ENCODE peak calls at places on chromosomes 4 and X, in seven cellular contexts. E is GM04504, R is AG09309, X is sciatic nerve, O is GM13977, B is IMR-90, Y is bronchial epithelial cell. Q is an unnamed sample.

GRCh38 chrX:17527135-17527701 is 152.2 kb downstream of the NHS start:
- DNase-seq in O (no peak), E (no peak), R (no peak), X (no peak), B (peak; percentile 35), Y (no peak), Q (no peak)

GRCh38 chr4:138275216-138275615 is 33.1 kb upstream of the SLC7A11 start:
- DNase-seq in R (no peak), Y (peak; percentile 53), E (no peak), X (no peak), O (no peak), B (no peak), Q (no peak)

GRCh38 chr4:6464842-6465588 is 7.4 kb downstream of the PPP2R2C start:
- DNase-seq in Y (no peak), O (no peak), E (no peak), B (no peak), X (peak; percentile 36), R (no peak), Q (no peak)

GRCh38 chr4:123390846-123391456 is 5.6 kb upstream of the SPRY1 start:
- DNase-seq in R (no peak), E (no peak), X (no peak), O (no peak), B (peak; percentile 32), Y (peak; percentile 44), Q (peak; percentile 59)

GRCh38 chr4:55475394-55476243 is 71.1 kb downstream of the CLOCK start:
- DNase-seq in O (no peak), B (peak; percentile 77), R (peak; percentile 55), E (peak; percentile 43), X (no peak), Y (peak; percentile 86), Q (peak; percentile 72)

GRCh38 chrX:123450217-123450616 is 266.1 kb downstream of the GRIA3 start:
- DNase-seq in O (peak; percentile 4), B (peak; percentile 1), R (no peak), X (no peak), Y (peak; percentile 15), E (no peak), Q (peak; percentile 23)

GRCh38 chr4:114304567-114304966 is 294.0 kb upstream of the UGT8 start:
- DNase-seq in B (no peak), Y (no peak), O (no peak), E (no peak), R (no peak), X (no peak), Q (no peak)

GRCh38 chrX:130084651-130085237 is 25.6 kb downstream of the ELF4 start:
- DNase-seq in E (no peak), B (no peak), X (no peak), Y (no peak), R (no peak), O (peak; percentile 67), Q (no peak)

GRCh38 chrX:120672389-120672788 is 42.5 kb upstream of the C1GALT1C1 start:
- DNase-seq in Y (peak; percentile 80), E (peak; percentile 55), R (peak; percentile 50), X (peak; percentile 58), O (no peak), B (peak; percentile 64), Q (peak; percentile 90)

GRCh38 chr4:171017596-171017995 is 795.6 kb upstream of the GALNTL6 start:
- DNase-seq in O (no peak), E (no peak), X (no peak), R (no peak), B (no peak), Y (peak; percentile 2), Q (peak; percentile 1)

GRCh38 chr4:141620715-141621114 is 15.7 kb upstream of the IL15 start:
- DNase-seq in O (no peak), Y (no peak), R (no peak), E (no peak), X (no peak), B (no peak), Q (no peak)

Q was measured in choroid plexus epithelial cell.